ENCODE peak calls at places on chromosomes 7 and 10, in four cellular contexts. O, W, X and I are unnamed samples.

GRCh38 chr10:92213049-92213448 is 77.8 kb downstream of the CPEB3 start:
- DNase-seq in O (no peak), W (no peak), X (no peak), I (no peak)

GRCh38 chr7:135449467-135449866 is 60.4 kb downstream of the CNOT4 start:
- DNase-seq in O (no peak), W (no peak), X (no peak), I (no peak)

GRCh38 chr7:141302617-141303016 is 228.8 kb downstream of the TMEM178B start:
- DNase-seq in O (no peak), W (no peak), X (no peak), I (no peak)

GRCh38 chr10:47310090-47310505 is 10.1 kb downstream of the GDF10 start:
- DNase-seq in O (no peak), W (no peak), X (no peak), I (no peak)

GRCh38 chr10:78904196-78904595 is 164.6 kb upstream of the ZMIZ1 start:
- DNase-seq in O (peak), W (no peak), X (peak), I (no peak)

GRCh38 chr10:66167816-66168215 is 758.0 kb upstream of the LRRTM3 start:
- DNase-seq in O (no peak), W (no peak), X (no peak), I (no peak)

GRCh38 chr7:977326-978048 is 2.1 kb upstream of the COX19 start:
- DNase-seq in O (peak), W (peak), X (no peak), I (no peak)

GRCh38 chr7:46393142-46393541 is 472.1 kb upstream of the IGFBP3 start:
- DNase-seq in O (no peak), W (no peak), X (peak), I (no peak)

GRCh38 chr10:119807960-119808697 is 64.5 kb downstream of the MCMBP start:
- DNase-seq in O (no peak), W (peak), X (no peak), I (no peak)

GRCh38 chr7:13021566-13021965 is 334.1 kb downstream of the ARL4A start:
- DNase-seq in O (no peak), W (no peak), X (no peak), I (no peak)

GRCh38 chr7:55178863-55179773 is 160.3 kb downstream of the EGFR start:
- DNase-seq in O (peak), W (no peak), X (no peak), I (no peak)

GRCh38 chr10:96046546-96046945 is 3.2 kb downstream of the CCNJ start:
- DNase-seq in O (no peak), W (no peak), X (no peak), I (no peak)

GRCh38 chr10:17878896-17879295 is 69.7 kb downstream of the MRC1 start:
- DNase-seq in O (no peak), W (no peak), X (no peak), I (no peak)

GRCh38 chr7:20834656-20835055 is 48.0 kb upstream of the SP8 start:
- DNase-seq in O (no peak), W (no peak), X (no peak), I (no peak)

GRCh38 chr10:116421815-116422214 is 5.8 kb upstream of the PNLIPRP3 start:
- DNase-seq in O (no peak), W (no peak), X (no peak), I (no peak)

GRCh38 chr7:35424869-35425495 is 171.1 kb upstream of the TBX20 start:
- DNase-seq in O (peak), W (peak), X (no peak), I (peak)

GRCh38 chr10:115882021-115882420 is 391.0 kb downstream of the GFRA1 start:
- DNase-seq in O (no peak), W (no peak), X (no peak), I (no peak)

GRCh38 chr7:6151994-6152735 is 120.3 kb downstream of the CYTH3 start:
- DNase-seq in O (no peak), W (no peak), X (no peak), I (no peak)

GRCh38 chr10:47141349-47141748 is 158.6 kb upstream of the GDF10 start:
- DNase-seq in O (no peak), W (no peak), X (no peak), I (no peak)

DNA sequence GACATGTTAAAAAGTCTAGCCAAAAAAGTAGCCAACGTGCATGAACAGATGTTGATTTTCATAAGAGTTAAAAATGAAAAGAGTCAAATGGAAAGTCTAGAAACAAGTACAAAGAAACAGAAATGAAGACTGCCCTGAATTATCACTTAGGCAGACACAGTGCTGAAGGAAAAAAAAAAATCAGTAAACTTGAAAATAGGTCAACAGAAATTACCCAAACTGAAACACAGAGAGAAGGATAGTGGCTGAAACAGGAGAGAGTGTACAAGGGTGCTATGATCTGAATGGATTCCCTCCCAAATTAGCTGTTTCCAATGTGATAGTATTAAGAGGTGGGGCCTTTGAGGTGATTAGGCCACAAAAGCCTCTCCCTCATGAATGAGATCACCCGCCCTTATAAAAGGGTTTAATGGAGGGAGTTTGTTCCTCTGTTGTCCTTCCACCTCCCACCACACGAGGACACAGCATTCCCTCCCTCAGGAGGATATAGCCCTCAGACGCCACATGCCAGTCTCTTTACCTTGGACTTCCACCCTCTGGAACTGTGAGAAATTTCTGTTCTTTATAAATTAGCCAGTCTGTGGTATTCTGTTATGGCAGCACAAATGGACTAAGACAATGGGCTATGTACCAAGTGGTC is 249.7 kb downstream of the AHR start:
- DNase-seq in O (no peak), W (no peak), X (no peak), I (no peak)
- TF ChIP-seq CTCF in O (no peak), W (no peak), X (no peak), I (no peak)

DNA sequence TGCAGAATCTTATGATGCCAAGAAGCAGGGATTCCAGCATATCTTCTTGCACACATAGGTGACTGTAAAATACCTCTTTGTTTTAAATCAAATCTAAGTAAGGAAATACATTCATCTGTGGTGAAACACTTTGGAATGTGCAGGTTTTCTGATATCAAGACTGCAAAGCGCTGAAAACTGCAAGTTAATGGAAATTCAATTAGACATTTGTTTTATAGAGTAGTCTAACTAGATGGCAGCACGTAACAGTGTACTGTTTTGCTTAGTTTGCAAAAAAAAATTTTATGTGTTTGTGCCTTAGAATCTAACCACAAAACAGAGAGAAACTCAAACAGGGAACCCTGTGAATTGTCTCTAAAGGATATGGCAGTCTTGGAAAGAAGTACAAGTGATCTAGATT is 259.2 kb downstream of the HDAC9 start:
- DNase-seq in O (no peak), W (no peak), X (no peak), I (no peak)
- TF ChIP-seq CTCF in O (no peak), W (no peak), X (no peak), I (no peak)

GRCh38 chr7:3200504-3200903 is 100.5 kb upstream of the SDK1 start:
- DNase-seq in O (no peak), W (peak), X (no peak), I (no peak)
- TF ChIP-seq CTCF in O (no peak), W (peak), X (no peak), I (peak)

GRCh38 chr7:28955356-28955722 is 2.8 kb downstream of the TRIL start:
- DNase-seq in O (no peak), W (no peak), X (no peak), I (no peak)

GRCh38 chr7:28956608-28957063 is 1.5 kb downstream of the TRIL start:
- DNase-seq in O (peak), W (peak), X (peak), I (peak)

GRCh38 chr7:28957064-28957821 is 887 bp downstream of the TRIL start:
- DNase-seq in O (no peak), W (peak), X (peak), I (peak)

GRCh38 chr7:28954936-28955335 is 3.2 kb downstream of the TRIL start:
- DNase-seq in O (no peak), W (no peak), X (no peak), I (no peak)

DNA sequence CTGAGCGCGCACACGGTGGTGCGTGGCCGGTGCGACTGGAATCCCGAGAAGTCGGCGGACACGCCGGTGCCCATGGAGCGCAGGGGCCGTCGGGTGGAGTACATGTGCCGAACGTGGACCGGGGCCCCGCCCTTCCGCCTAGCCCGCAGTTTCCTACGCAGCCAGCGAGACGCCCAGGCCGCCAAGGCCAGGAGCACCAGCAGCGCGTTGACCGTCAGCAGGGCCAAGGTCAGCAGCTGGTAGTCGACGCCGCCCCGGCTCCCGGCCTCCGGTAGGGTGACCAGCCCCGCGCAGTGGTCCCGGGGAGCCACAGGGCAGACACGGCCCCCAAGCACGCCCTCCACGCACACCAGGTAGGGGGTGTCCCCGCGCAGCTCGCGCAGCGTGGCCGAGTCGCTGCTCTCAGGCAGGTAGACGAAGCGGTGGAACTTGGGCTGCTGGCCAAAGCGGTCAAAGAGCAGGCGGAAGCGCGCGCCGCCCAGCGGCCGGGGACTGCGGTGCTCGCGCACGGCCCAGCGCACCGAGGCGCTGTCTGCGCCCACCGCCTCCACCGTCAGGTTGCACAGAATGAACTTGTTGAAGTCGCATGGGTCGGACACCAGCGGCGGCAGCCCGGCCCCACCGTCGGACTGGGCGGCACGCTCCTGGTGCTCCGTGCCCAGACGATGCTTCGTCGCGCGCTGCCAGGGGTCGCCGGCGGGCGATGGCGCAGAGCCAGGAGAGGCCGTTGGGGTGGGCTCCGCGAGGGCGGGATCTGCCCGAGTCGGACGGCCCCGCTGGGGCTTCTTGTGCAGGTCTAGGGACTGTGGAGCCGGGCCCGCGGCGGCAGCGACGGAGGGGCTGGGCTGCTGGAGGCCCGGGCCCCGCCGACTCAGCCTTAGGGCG is 2.2 kb downstream of the TRIL start:
- DNase-seq in O (peak), W (peak), X (peak), I (peak)
- TF ChIP-seq CTCF in O (peak), W (peak), X (no peak), I (peak)